ENCODE peak calls at places on chromosomes 12 and 14, in seven cellular contexts. Q, U, J, S, W, C and P are unnamed samples.
A peak's percentile ranks its signal among the peaks of the same experiment; 100 is the strongest.

GRCh38 chr14:29868000-29868399 is 59.6 kb downstream of the PRKD1 start:
- DNase-seq in U (no peak), S (no peak), Q (no peak), W (peak; percentile 19), J (no peak), C (peak; percentile 18), P (no peak)

GRCh38 chr14:68957688-68958248 is 21.3 kb downstream of the ACTN1 start:
- DNase-seq in J (no peak), U (no peak), W (no peak), C (no peak), Q (no peak), S (peak; percentile 43), P (peak; percentile 57)

GRCh38 chr12:57151741-57152407 is 4.5 kb upstream of the LRP1-AS start:
- DNase-seq in U (no peak), Q (no peak), W (peak; percentile 77), J (no peak), C (peak; percentile 91), S (peak; percentile 21), P (no peak)

GRCh38 chr12:66674495-66675122 is 4.3 kb downstream of the GRIP1 start:
- DNase-seq in Q (no peak), S (no peak), W (no peak), C (no peak), U (no peak), J (no peak), P (no peak)

GRCh38 chr14:91367173-91368171 is 50.1 kb downstream of the CCDC88C start:
- DNase-seq in W (no peak), U (peak; percentile 78), Q (no peak), C (no peak), J (peak; percentile 83), S (peak; percentile 40), P (no peak)

GRCh38 chr12:21502164-21502496 is 541 bp downstream of the GOLT1B start:
- DNase-seq in U (no peak), W (peak; percentile 20), Q (no peak), C (peak; percentile 79), J (peak; percentile 20), S (peak; percentile 55), P (peak; percentile 71)

GRCh38 chr12:120853188-120853587 is 51.0 kb downstream of the SPPL3 start:
- DNase-seq in U (no peak), W (peak; percentile 53), J (no peak), Q (no peak), S (no peak), C (peak; percentile 32), P (no peak)

GRCh38 chr12:131456301-131457027 is 254.4 kb upstream of the SFSWAP start:
- DNase-seq in J (no peak), W (no peak), U (no peak), C (no peak), Q (no peak), S (no peak), P (no peak)

GRCh38 chr12:114412307-114412706 is 6.4 kb upstream of the TBX5 start:
- DNase-seq in J (no peak), Q (no peak), S (no peak), W (no peak), C (no peak), U (no peak), P (no peak)
- H3K4me3 ChIP-seq in J (no peak overlapping the region), Q (no peak overlapping the region), S (no peak overlapping the region), W (no peak overlapping the region), C (peak overlapping the region; percentile 91), U (no peak overlapping the region), P (no peak overlapping the region)

DNA sequence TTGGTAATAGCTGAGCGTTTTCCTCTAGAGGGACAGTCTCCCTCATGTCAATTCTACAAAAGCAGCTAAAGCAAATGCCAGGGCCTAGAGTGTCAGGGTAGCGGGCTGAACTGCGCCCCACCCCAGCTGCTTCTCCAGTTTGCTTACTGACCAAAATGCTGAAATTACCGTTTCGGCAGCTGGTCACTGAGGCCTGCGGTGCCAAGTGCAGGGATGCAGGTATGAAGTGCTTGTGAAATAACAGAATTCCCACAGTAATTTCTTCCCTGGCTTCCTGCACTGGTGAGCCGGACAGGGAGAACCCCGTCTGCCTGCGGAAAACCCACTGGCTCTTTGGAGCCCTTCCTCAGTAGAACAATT is 19.1 kb downstream of the PSMC1 start:
- DNase-seq in S (no peak), W (no peak), J (no peak), Q (no peak), C (no peak), U (no peak), P (no peak)
- H3K4me3 ChIP-seq in S (no peak overlapping the region), W (no peak overlapping the region), J (no peak overlapping the region), Q (no peak overlapping the region), C (no peak overlapping the region), U (no peak overlapping the region), P (no peak overlapping the region)

DNA sequence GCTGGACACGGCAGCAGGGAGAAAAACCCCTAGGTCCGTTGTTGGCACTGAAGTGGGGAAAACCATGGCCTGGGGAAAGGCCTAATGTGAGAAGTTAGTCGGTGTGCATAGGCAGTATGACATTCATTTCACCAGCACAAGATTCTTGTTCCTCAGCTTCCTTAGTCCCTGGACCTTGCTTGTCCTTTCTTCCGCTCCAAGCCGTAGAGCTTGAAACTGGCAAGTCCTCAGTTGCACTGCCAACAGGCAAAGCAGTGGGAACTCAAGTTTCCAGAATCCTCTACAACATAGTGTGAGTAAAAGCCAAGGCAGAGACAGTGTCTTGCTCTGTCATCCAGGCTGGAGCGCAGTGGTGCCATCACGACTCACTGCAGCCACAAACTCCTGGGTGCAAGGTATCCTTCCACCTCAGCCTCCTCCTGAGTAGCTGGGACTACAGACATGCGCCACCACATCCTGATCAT is 138.5 kb upstream of the AMIGO2 start:
- DNase-seq in U (peak; percentile 47), S (no peak), J (no peak), Q (no peak), W (no peak), C (no peak), P (no peak)
- H3K4me3 ChIP-seq in U (peak overlapping the region; percentile 92), S (no peak overlapping the region), J (peak overlapping the region; percentile 99), Q (peak overlapping the region; percentile 39), W (no peak overlapping the region), C (no peak overlapping the region), P (no peak overlapping the region)

GRCh38 chr12:6328945-6329692 is 12.8 kb downstream of the TNFRSF1A start:
- DNase-seq in Q (no peak), W (no peak), J (no peak), U (no peak), S (no peak), C (no peak), P (peak; percentile 48)
- H3K4me3 ChIP-seq in Q (no peak overlapping the region), W (no peak overlapping the region), J (no peak overlapping the region), U (no peak overlapping the region), S (no peak overlapping the region), C (no peak overlapping the region), P (no peak overlapping the region)

GRCh38 chr12:16385779-16386646 is 38.6 kb downstream of the MGST1 start:
- DNase-seq in J (no peak), C (peak; percentile 81), W (peak; percentile 87), U (no peak), Q (no peak), S (peak; percentile 50), P (no peak)
- H3K4me3 ChIP-seq in J (no peak overlapping the region), C (peak overlapping the region; percentile 31), W (no peak overlapping the region), U (no peak overlapping the region), Q (no peak overlapping the region), S (no peak overlapping the region), P (no peak overlapping the region)

DNA sequence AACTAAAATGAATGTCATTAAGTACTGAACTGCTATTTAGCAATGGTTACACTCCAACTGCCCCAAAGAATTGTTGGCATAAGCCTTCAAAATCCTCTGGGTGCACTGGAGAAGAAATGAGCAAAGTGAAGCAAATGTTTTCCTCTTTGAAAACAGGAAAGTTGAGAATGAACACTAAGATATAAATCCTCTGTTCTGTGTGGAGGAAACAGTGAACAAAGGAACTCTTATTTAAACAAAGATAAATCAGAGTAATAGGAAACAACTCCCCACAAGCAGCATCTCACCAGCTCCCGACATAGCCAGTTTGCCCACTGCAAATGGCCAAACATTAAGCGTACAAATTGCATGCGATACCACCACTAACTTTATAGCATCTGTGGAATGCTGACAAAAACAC is 54.0 kb downstream of the BCAT1 start:
- DNase-seq in S (peak; percentile 89), U (no peak), Q (no peak), J (no peak), W (peak; percentile 32), C (no peak), P (no peak)
- H3K4me3 ChIP-seq in S (peak overlapping the region; percentile 10), U (no peak overlapping the region), Q (no peak overlapping the region), J (no peak overlapping the region), W (no peak overlapping the region), C (no peak overlapping the region), P (no peak overlapping the region)

GRCh38 chr12:45638386-45638785 is 91.1 kb upstream of the ARID2 start:
- DNase-seq in S (peak; percentile 38), Q (no peak), C (no peak), U (no peak), J (no peak), W (no peak), P (no peak)

GRCh38 chr12:45634273-45634917 is 95.1 kb upstream of the ARID2 start:
- DNase-seq in J (no peak), W (no peak), Q (no peak), S (no peak), C (no peak), U (no peak), P (no peak)

GRCh38 chr12:45629292-45629691 is 100.2 kb upstream of the ARID2 start:
- DNase-seq in U (no peak), C (no peak), S (no peak), Q (no peak), J (no peak), W (no peak), P (no peak)

GRCh38 chr12:45637706-45638105 is 91.8 kb upstream of the ARID2 start:
- DNase-seq in C (peak; percentile 26), W (peak; percentile 80), U (no peak), J (no peak), Q (no peak), S (peak; percentile 74), P (no peak)

DNA sequence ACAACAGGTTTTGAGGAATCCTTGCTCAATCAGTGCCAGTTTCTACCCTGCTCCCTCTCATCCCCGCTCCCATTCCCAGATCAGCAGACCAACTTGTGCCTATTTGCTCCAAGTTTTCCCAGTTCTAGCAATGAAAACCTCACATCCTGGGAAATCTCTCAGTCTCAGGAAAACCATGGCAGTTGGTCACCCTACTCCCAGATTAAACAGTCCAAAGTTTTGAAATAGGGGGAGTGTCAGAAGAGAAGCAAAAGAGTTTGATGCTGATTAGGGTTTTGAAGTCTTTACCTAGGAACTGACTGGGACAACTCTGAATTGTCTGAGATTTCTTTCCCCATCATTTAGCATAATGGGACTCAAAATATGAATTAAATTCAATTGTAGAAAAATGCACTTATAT is 95.8 kb upstream of the ARID2 start:
- DNase-seq in C (no peak), W (no peak), U (no peak), Q (no peak), S (no peak), J (no peak), P (no peak)
- H3K4me3 ChIP-seq in C (no peak overlapping the region), W (no peak overlapping the region), U (no peak overlapping the region), Q (no peak overlapping the region), S (no peak overlapping the region), J (no peak overlapping the region), P (no peak overlapping the region)